ENCODE peak calls at places on chromosome 20, in six cellular contexts. V is GM12878, S is IMR-90, J is K562, X is SK-N-SH, C is HepG2. Q is an unnamed sample.

GRCh38 chr20:1451092-1451491 is 15.6 kb downstream of the NSFL1C start:
- DNase-seq in V (no peak), S (no peak), J (no peak), X (no peak), C (no peak), Q (no peak)

GRCh38 chr20:20553534-20553933 is 158.9 kb downstream of the RALGAPA2 start:
- DNase-seq in V (no peak), S (no peak), J (no peak), X (no peak), C (no peak), Q (no peak)

GRCh38 chr20:24164360-24164759 is 175.8 kb upstream of the GGTLC1 start:
- DNase-seq in V (no peak), S (no peak), J (peak), X (peak), C (peak), Q (peak)

GRCh38 chr20:62918830-62919229 is 7.5 kb downstream of the DIDO1 start:
- DNase-seq in V (no peak), S (no peak), J (no peak), X (no peak), C (no peak), Q (no peak)

GRCh38 chr20:34215711-34216381 is 25.4 kb upstream of the ASIP start:
- DNase-seq in V (no peak), S (peak), J (peak), X (peak), C (peak), Q (peak)

GRCh38 chr20:13302647-13303425 is 81.8 kb downstream of the ISM1 start:
- DNase-seq in V (no peak), S (no peak), J (peak), X (peak), C (peak), Q (peak)

GRCh38 chr20:49821850-49822249 is 9.2 kb downstream of the SLC9A8 start:
- DNase-seq in V (no peak), S (peak), J (no peak), X (no peak), C (no peak), Q (no peak)

GRCh38 chr20:31570735-31571617 is 34.1 kb upstream of the ID1 start:
- DNase-seq in V (no peak), S (no peak), J (no peak), X (peak), C (peak), Q (no peak)

GRCh38 chr20:14888172-14888571 is 550.8 kb upstream of the FLRT3 start:
- DNase-seq in V (no peak), S (no peak), J (no peak), X (peak), C (no peak), Q (no peak)

GRCh38 chr20:35968930-35969329 is 540 bp downstream of the CNBD2 start:
- DNase-seq in V (no peak), S (no peak), J (no peak), X (no peak), C (no peak), Q (no peak)

GRCh38 chr20:45253260-45253659 is 1.1 kb downstream of the SLPI start:
- DNase-seq in V (no peak), S (no peak), J (no peak), X (no peak), C (no peak), Q (no peak)

GRCh38 chr20:22942742-22943141 is 92.4 kb upstream of the SSTR4 start:
- DNase-seq in V (no peak), S (no peak), J (no peak), X (no peak), C (no peak), Q (no peak)

GRCh38 chr20:48758206-48758820 is 69.5 kb downstream of the PREX1 start:
- DNase-seq in V (no peak), S (no peak), J (no peak), X (no peak), C (no peak), Q (no peak)

GRCh38 chr20:56653221-56653620 is 24.1 kb downstream of the TFAP2C start:
- DNase-seq in V (no peak), S (no peak), J (no peak), X (no peak), C (no peak), Q (no peak)

GRCh38 chr20:59814835-59815340 is 118.5 kb downstream of the SYCP2 start:
- DNase-seq in V (no peak), S (no peak), J (no peak), X (no peak), C (no peak), Q (no peak)

GRCh38 chr20:32991386-32991785 is 12.8 kb downstream of the SUN5 start:
- DNase-seq in V (no peak), S (no peak), J (no peak), X (no peak), C (no peak), Q (no peak)

GRCh38 chr20:50338479-50339195 is 148.0 kb downstream of the CEBPB start:
- DNase-seq in V (peak), S (peak), J (peak), X (no peak), C (peak), Q (no peak)

GRCh38 chr20:50278377-50278683 is 87.7 kb downstream of the CEBPB start:
- DNase-seq in V (no peak), S (no peak), J (no peak), X (no peak), C (no peak), Q (no peak)

GRCh38 chr20:50146732-50147662 is 6.5 kb downstream of the PEDS1 start:
- DNase-seq in V (peak), S (peak), J (peak), X (no peak), C (no peak), Q (no peak)

GRCh38 chr20:44730441-44730840 is 15.2 kb upstream of the KCNK15 start:
- DNase-seq in V (no peak), S (peak), J (no peak), X (no peak), C (no peak), Q (peak)

GRCh38 chr20:58645277-58645968 is 5.7 kb upstream of the STX16 start:
- DNase-seq in V (no peak), S (peak), J (no peak), X (no peak), C (peak), Q (no peak)

DNA sequence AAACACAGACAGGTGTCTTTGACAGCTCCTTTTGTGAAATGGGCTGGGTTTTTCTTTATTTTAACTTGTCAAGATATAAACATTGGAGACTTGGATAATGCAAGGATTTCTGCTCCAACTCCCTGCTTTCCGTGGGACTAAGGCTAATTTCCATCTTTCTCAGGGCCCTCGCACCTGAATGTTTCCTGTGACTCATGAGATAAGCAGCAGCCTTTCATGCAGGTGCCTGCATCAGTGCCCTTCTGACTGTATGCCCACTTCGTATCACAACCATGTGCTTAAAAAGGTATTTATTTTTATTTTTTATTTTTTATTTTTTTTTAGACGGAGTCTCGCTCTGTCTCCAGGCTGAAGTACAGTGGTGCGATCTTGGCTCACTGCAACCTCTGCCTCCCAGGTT is 736.1 kb downstream of the DOK5 start:
- DNase-seq in V (no peak), S (no peak), J (no peak), X (no peak), C (no peak), Q (no peak)
- TF ChIP-seq SMC3 in V (no peak), S (no peak), J (no peak), X (no peak), C (no peak), Q (no peak)

GRCh38 chr20:10672579-10673127 is 1.1 kb downstream of the JAG1 start:
- DNase-seq in V (no peak), S (peak), J (peak), X (peak), C (peak), Q (no peak)
- TF ChIP-seq RAD21 in V (no peak), S (peak), J (no peak), X (no peak), C (no peak), Q (no peak)

GRCh38 chr20:19253316-19253715 is 40.9 kb downstream of the SLC24A3 start:
- DNase-seq in V (no peak), S (no peak), J (no peak), X (no peak), C (no peak), Q (no peak)
- TF ChIP-seq SMC3 in V (no peak), S (no peak), J (no peak), X (no peak), C (no peak), Q (no peak)

GRCh38 chr20:8130840-8131526 is 1.1 kb upstream of the PLCB1 start:
- DNase-seq in V (no peak), S (no peak), J (no peak), X (no peak), C (no peak), Q (no peak)

GRCh38 chr20:8133816-8134451 is 1.9 kb downstream of the PLCB1 start:
- DNase-seq in V (no peak), S (no peak), J (no peak), X (no peak), C (no peak), Q (no peak)

GRCh38 chr20:8132015-8132631 is at the start of gene PLCB1:
- DNase-seq in V (no peak), S (peak), J (peak), X (peak), C (peak), Q (peak)

GRCh38 chr20:8131598-8132014 is 460 bp upstream of the PLCB1 start:
- DNase-seq in V (no peak), S (peak), J (no peak), X (no peak), C (no peak), Q (no peak)

DNA sequence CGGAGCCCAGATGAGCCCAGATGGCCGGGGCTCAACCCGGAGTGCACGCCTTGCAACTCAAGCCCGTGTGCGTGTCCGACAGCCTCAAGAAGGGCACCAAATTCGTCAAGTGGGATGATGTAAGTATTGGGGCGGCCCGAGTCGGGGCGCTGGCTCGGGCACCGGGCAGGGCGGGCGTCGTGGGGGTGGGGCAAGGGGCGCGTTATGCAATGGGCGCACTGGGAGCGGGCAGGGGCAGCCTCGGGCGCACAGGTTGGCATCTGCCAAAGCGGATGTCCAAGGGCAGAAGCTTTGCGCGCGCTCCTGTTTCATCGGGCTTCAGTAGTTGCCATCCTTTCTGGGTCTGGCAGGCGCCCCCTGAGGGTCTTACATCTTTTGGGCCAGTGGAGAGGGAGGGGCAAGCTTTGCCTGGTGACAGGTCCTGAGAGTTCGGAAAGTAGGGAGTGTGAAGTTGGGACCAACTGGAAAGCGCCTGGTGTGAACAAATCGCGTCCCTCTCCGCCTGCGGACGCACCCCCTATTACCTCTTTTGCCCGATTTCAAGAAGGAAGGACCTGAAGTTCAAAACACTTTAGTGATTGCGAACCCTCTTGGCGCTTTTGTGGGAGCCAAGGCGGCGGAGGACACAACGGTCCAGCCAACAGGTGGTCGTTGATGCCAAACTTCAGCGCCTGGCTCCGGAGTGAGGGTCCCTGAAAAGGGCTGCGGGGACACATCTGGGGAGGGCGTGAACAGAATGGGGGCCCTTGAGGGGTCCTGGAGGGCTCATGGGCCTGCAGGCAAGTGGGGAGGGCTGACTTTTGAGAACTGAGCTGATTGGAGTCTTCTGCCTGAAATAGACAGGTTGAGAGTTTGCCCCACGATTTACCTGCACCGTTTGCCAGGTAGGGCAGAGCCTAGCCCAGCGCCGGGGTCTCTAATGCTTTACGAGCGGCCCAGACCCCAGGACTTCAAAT is 844 bp downstream of the PLCB1 start:
- DNase-seq in V (no peak), S (no peak), J (no peak), X (no peak), C (no peak), Q (peak)
- TF ChIP-seq RAD21 in V (no peak), S (no peak), J (no peak), X (no peak), C (no peak), Q (no peak)